ENCODE peak calls at places on chromosomes 7 and 10, in five cellular contexts. F, M, Y, T and W are unnamed samples.

GRCh38 chr10:46307281-46308112 is 20.7 kb downstream of the ANTXRL start:
- DNase-seq in F (no peak), M (no peak), Y (no peak), T (no peak), W (no peak)

GRCh38 chr7:5452937-5453540 is 29.4 kb upstream of the TNRC18 start:
- DNase-seq in F (peak), M (no peak), Y (peak), T (no peak), W (no peak)

GRCh38 chr10:51630618-51631005 is 68.8 kb downstream of the CSTF2T start:
- DNase-seq in F (no peak), M (no peak), Y (no peak), T (no peak), W (no peak)

GRCh38 chr10:35466661-35467060 is 130.4 kb downstream of the CCNY start:
- DNase-seq in F (no peak), M (no peak), Y (no peak), T (no peak), W (no peak)

GRCh38 chr10:110803830-110804338 is 67.8 kb upstream of the PDCD4 start:
- DNase-seq in F (no peak), M (no peak), Y (peak), T (peak), W (no peak)

GRCh38 chr10:119316729-119317097 is 109.3 kb downstream of the GRK5 start:
- DNase-seq in F (peak), M (no peak), Y (peak), T (no peak), W (no peak)

GRCh38 chr7:139557857-139558581 is 34.5 kb downstream of the CLEC2L start:
- DNase-seq in F (no peak), M (no peak), Y (no peak), T (no peak), W (no peak)

GRCh38 chr7:45917658-45918057 is 3.4 kb downstream of the IGFBP3 start:
- DNase-seq in F (peak), M (no peak), Y (peak), T (peak), W (no peak)

GRCh38 chr7:6442114-6442513 is 5.6 kb downstream of the DAGLB start:
- DNase-seq in F (peak), M (no peak), Y (peak), T (no peak), W (no peak)

GRCh38 chr7:53087274-53087673 is 51.8 kb downstream of the POM121L12 start:
- DNase-seq in F (no peak), M (no peak), Y (no peak), T (no peak), W (no peak)

GRCh38 chr7:149041350-149041749 is 13.0 kb upstream of the PDIA4 start:
- DNase-seq in F (no peak), M (no peak), Y (no peak), T (no peak), W (no peak)

GRCh38 chr7:149048805-149049204 is 20.5 kb upstream of the PDIA4 start:
- DNase-seq in F (no peak), M (no peak), Y (no peak), T (no peak), W (no peak)

GRCh38 chr7:149043936-149044335 is 15.6 kb upstream of the PDIA4 start:
- DNase-seq in F (no peak), M (no peak), Y (no peak), T (no peak), W (no peak)
- H3K4me3 ChIP-seq in F (no peak), M (no peak), Y (no peak), T (no peak), W (no peak)

DNA sequence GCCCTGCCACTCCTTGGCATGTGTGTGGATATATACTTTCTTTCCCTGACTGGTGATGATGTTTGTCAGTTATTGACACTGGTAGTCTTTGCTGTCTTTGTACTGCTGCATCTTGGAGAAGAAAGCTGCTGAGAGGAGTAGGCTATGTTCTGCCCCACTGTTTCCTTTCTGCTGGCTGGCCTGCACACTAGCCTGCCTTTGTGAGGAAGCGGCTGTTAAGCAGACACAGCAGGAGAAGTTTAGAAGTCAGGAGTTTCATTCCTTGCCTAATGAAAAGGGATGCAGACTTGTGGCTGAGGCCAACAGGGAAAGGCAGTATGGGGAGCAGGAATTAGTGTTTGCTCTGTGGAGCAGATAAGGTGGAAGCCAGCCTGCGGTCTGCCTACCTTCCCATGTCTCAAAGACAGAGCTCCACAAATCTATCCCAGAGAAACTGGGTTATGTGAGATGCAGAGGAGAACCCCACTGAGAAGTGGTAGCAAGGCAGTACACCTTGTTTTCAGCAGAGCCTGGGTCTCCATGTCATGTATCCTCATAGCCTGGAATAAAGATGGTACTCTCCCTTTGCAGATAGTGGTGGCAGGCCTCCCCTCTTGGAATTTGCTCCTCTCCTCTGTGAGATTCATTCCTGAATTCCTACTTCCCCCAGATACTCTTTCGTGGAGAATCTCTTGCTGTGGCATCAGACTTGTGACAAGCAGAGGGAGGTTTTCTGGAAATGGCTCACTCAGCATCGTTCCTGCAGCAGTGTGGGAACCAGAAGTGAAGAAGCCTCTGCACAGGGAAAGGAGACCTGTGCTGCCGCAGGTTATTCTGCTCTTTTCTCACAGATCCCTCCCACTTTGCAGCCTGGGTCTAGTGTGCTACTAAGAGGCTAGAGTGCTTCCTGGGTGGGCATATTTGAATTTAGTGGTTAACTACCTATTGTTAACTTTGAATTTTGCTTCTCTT is 130.2 kb downstream of the LRRC4 start:
- DNase-seq in F (no peak), M (no peak), Y (no peak), T (peak), W (no peak)
- H3K4me3 ChIP-seq in F (no peak), M (no peak), Y (no peak), T (no peak), W (no peak)

DNA sequence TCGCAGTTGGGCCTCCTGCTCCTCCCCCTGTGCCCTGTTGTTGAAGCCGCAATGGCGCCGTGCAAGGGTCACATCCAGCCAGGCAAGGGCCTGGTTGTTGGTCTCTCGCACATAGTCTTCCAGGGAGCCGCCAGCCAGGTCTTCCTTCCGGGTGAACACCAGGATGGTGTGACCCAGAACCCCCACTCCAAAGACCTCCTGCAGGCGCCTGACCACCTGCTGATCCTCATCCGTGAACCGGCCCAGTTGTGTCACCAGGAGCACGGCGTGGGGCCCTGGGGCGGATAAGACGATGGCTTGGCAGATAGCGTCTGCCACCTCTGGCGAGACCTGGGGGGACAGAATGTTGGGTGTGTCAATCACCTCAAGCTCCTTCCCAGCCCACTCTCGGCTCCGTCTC is 4.2 kb downstream of the GIMAP6 start:
- DNase-seq in F (no peak), M (no peak), Y (no peak), T (no peak), W (no peak)
- H3K4me3 ChIP-seq in F (no peak), M (no peak), Y (no peak), T (no peak), W (no peak)

DNA sequence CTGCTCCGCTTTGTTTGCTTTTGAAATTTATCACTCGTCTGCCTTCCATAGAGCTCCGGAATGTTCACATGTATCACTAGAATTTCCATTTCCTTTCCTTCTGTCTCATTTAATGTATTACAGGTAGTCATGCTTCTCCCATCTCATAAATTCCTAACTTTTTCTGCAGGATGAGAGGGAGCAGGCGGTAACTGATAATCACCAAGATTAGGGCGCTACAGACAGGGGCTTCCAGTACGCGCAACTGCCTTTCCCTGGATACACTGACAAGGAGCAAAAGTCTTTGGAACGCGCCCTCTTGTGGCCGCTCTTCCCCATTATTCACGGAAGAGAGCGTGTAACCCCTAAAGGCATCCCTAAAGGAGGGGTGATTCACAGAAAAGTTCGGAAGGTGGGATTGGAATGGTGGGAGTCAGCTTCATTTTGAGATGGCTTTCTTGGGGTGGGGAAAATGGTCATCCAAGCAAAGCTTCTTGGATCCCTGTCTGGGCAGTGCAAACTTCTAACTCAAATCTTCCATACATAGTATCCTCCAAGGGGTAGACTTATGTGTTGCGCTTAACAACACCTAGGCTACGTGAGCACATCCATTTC is 6.5 kb downstream of the INHBA start:
- DNase-seq in F (peak), M (peak), Y (peak), T (peak), W (no peak)
- H3K4me3 ChIP-seq in F (peak), M (peak), Y (no peak), T (peak), W (peak)

GRCh38 chr7:158945514-158945913 is 89.2 kb downstream of the DYNC2I1 start:
- DNase-seq in F (no peak), M (no peak), Y (no peak), T (no peak), W (no peak)

GRCh38 chr7:158946329-158946728 is 90.0 kb downstream of the DYNC2I1 start:
- DNase-seq in F (no peak), M (no peak), Y (no peak), T (no peak), W (no peak)

GRCh38 chr7:158943713-158944112 is 87.4 kb downstream of the DYNC2I1 start:
- DNase-seq in F (no peak), M (no peak), Y (no peak), T (no peak), W (no peak)

GRCh38 chr7:158944195-158944594 is 87.8 kb downstream of the DYNC2I1 start:
- DNase-seq in F (no peak), M (no peak), Y (no peak), T (no peak), W (no peak)

GRCh38 chr7:158944950-158945349 is 88.6 kb downstream of the DYNC2I1 start:
- DNase-seq in F (no peak), M (no peak), Y (no peak), T (no peak), W (no peak)
- H3K4me3 ChIP-seq in F (no peak), M (no peak), Y (no peak), T (no peak), W (no peak)

GRCh38 chr7:93566876-93567275 is 7.6 kb downstream of the CALCR start:
- DNase-seq in F (no peak), M (no peak), Y (no peak), T (no peak), W (no peak)
- H3K4me3 ChIP-seq in F (no peak), M (no peak), Y (no peak), T (no peak), W (no peak)